ENCODE peak calls at places on chromosome 10, in four cellular contexts. P is A549, R is K562, H is endothelial cell of umbilical vein. Z is an unnamed sample.

GRCh38 chr10:74983383-74983782 is 128.1 kb upstream of the SAMD8 start:
- DNase-seq in P (no peak), H (no peak), R (no peak), Z (no peak)

GRCh38 chr10:6563075-6563474 is 17.0 kb downstream of the PRKCQ start:
- DNase-seq in H (no peak), P (no peak), R (no peak), Z (no peak)

GRCh38 chr10:45383682-45384320 is 9.8 kb downstream of the ALOX5 start:
- DNase-seq in H (no peak), R (no peak), P (no peak), Z (peak)

GRCh38 chr10:124343351-124344265 is 75.1 kb downstream of the OAT start:
- DNase-seq in H (no peak), P (no peak), R (no peak), Z (peak)

GRCh38 chr10:35896011-35896410 is 253.9 kb upstream of the FZD8 start:
- DNase-seq in R (no peak), P (no peak), H (no peak), Z (no peak)

GRCh38 chr10:83127942-83128575 is 1011.2 kb upstream of the GHITM start:
- DNase-seq in H (no peak), P (no peak), R (no peak), Z (no peak)

GRCh38 chr10:50242777-50243176 is 8.5 kb downstream of the ASAH2 start:
- DNase-seq in H (no peak), R (no peak), P (no peak), Z (no peak)

GRCh38 chr10:66671562-66671961 is 254.3 kb upstream of the LRRTM3 start:
- DNase-seq in R (no peak), H (no peak), P (no peak), Z (no peak)

GRCh38 chr10:75431180-75432111 is at the start of gene LRMDA:
- DNase-seq in H (no peak), P (peak), R (no peak), Z (peak)

GRCh38 chr10:91036807-91037405 is 116.0 kb upstream of the ANKRD1 start:
- DNase-seq in R (no peak), H (no peak), P (no peak), Z (no peak)

GRCh38 chr10:121134711-121135110 is 283.5 kb downstream of the WDR11 start:
- DNase-seq in R (no peak), H (no peak), P (no peak), Z (no peak)

GRCh38 chr10:5404188-5405041 is at the start of gene TUBAL3:
- DNase-seq in R (peak), P (no peak), H (peak), Z (no peak)

GRCh38 chr10:119445311-119445934 is 97.1 kb downstream of the RGS10 start:
- DNase-seq in P (peak), H (peak), R (peak), Z (peak)

GRCh38 chr10:9097206-9097990 is 1042.9 kb downstream of the GATA3 start:
- DNase-seq in P (no peak), H (no peak), R (no peak), Z (no peak)

GRCh38 chr10:88372881-88373592 is 210.1 kb downstream of the RNLS start:
- DNase-seq in H (no peak), R (no peak), P (no peak), Z (no peak)

GRCh38 chr10:30026578-30026977 is 32.8 kb downstream of the JCAD start:
- DNase-seq in P (no peak), H (no peak), R (no peak), Z (peak)

GRCh38 chr10:124001391-124002260 is 91.8 kb downstream of the CHST15 start:
- DNase-seq in H (no peak), R (no peak), P (no peak), Z (no peak)

GRCh38 chr10:3478153-3478552 is 305.6 kb upstream of the PITRM1 start:
- DNase-seq in H (no peak), R (no peak), P (no peak), Z (no peak)

GRCh38 chr10:9301148-9301547 is 1246.7 kb downstream of the GATA3 start:
- DNase-seq in R (no peak), H (peak), P (no peak), Z (no peak)

GRCh38 chr10:112811741-112812551 is 138.1 kb upstream of the TCF7L2 start:
- DNase-seq in R (no peak), P (peak), H (peak), Z (no peak)
- TF ChIP-seq MYC in R (no peak), P (no peak), H (no peak), Z (no peak)

GRCh38 chr10:43461950-43462349 is 25.0 kb downstream of the ZNF487 start:
- DNase-seq in P (peak), H (peak), R (peak), Z (peak)
- TF ChIP-seq MAX in P (no peak), H (no peak), R (no peak), Z (no peak)

GRCh38 chr10:110923856-110924493 is 4.6 kb downstream of the SHOC2 start:
- DNase-seq in H (no peak), P (no peak), R (no peak), Z (peak)
- TF ChIP-seq POLR2A in H (no peak), P (no peak), R (no peak), Z (no peak)

GRCh38 chr10:70135684-70136083 is 3.1 kb upstream of the AIFM2 start:
- DNase-seq in P (no peak), H (no peak), R (no peak), Z (no peak)
- TF ChIP-seq MYC in P (no peak), H (no peak), R (no peak), Z (no peak)

GRCh38 chr10:96133135-96133534 is 3.0 kb downstream of the ZNF518A start:
- DNase-seq in P (no peak), H (no peak), R (no peak), Z (no peak)

GRCh38 chr10:96138102-96138501 is 8.0 kb downstream of the ZNF518A start:
- DNase-seq in H (no peak), R (no peak), P (no peak), Z (no peak)
- TF ChIP-seq MAX in H (no peak), R (no peak), P (no peak), Z (no peak)

DNA sequence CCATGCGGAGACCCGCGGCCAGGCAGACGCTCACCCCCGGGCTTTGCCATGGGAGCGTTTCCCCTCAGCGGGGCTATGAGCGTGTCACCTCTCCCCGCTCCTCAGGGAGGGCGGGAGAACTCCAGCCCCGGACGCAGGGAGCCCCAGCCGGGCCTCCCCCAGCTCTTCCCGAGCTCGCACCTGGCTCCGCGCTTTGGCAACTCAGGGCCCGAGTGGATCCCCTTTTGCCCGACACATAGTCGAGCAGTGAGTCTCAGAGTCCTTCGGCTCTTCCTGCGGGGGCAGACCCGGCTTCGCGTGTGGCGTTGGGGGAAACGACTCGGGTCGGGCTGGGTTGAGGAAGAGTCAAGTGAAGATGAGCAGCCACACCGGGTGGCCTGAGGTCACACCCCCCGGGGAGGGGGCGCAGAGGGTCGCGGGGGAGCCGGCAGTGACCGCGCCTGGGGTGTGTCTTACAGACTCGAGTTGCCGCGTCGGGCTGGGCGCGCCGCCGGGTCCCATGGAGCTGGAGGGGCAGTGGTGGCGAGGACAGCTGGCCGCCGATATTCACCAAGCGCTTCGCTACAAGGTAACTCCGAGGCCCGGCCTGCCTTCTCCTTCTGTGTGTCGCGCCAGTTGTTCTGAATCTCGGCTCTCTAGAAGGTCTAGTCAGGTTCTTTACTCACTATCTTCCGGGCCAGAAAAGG is 655 bp downstream of the CCNJ start:
- DNase-seq in P (peak), H (peak), R (peak), Z (peak)
- TF ChIP-seq POLR2A in P (no peak), H (no peak), R (no peak), Z (peak)

GRCh38 chr10:86480571-86480970 is 41.0 kb downstream of the WAPL start:
- DNase-seq in H (no peak), P (no peak), R (no peak), Z (no peak)
- TF ChIP-seq MYC in H (no peak), P (no peak), R (no peak), Z (no peak)

GRCh38 chr10:405648-406047 is 270.4 kb downstream of the ZMYND11 start:
- DNase-seq in H (no peak), P (no peak), R (no peak), Z (no peak)
- TF ChIP-seq MAX in H (no peak), P (no peak), R (no peak), Z (no peak)

GRCh38 chr10:103558916-103559315 is 65.4 kb downstream of the NEURL1 start:
- DNase-seq in R (no peak), P (no peak), H (no peak), Z (peak)
- TF ChIP-seq POLR2A in R (no peak), P (no peak), H (no peak), Z (no peak)

Z was measured in NB4.